ENCODE peak calls at places on chromosomes 13 and 19, in six cellular contexts. K is AG09309; P is activated naive CD4-positive, alpha-beta T cell treated with anti-CD3 and anti-CD28 coated beads for 36 hours; V is Ammon's horn; S is NCI-H774; Q is effector memory CD4-positive, alpha-beta T cell. A is an unnamed sample.

GRCh38 chr13:73754727-73755292 is 379.4 kb downstream of the KLF12 start:
- DNase-seq in K (peak; percentile 17), P (peak; percentile 20), V (peak; percentile 57), S (peak; percentile 11), Q (no peak), A (peak; percentile 22)

GRCh38 chr13:84607614-84608013 is 725.3 kb upstream of the SLITRK1 start:
- DNase-seq in K (peak; percentile 46), P (no peak), V (no peak), S (no peak), Q (no peak), A (no peak)

GRCh38 chr13:48138270-48138669 is 43.4 kb upstream of the MED4 start:
- DNase-seq in K (no peak), P (peak; percentile 38), V (no peak), S (no peak), Q (no peak), A (no peak)

GRCh38 chr19:3025516-3025890 is 3.6 kb downstream of the TLE2 start:
- DNase-seq in K (no peak), P (no peak), V (no peak), S (no peak), Q (no peak), A (no peak)

GRCh38 chr13:65768545-65768944 is 1461.6 kb downstream of the PCDH9 start:
- DNase-seq in K (no peak), P (no peak), V (no peak), S (no peak), Q (no peak), A (no peak)

GRCh38 chr13:70128098-70128497 is 19.8 kb upstream of the KLHL1 start:
- DNase-seq in K (no peak), P (no peak), V (no peak), S (no peak), Q (no peak), A (no peak)

GRCh38 chr19:55398200-55398947 is 9.2 kb downstream of the UBE2S start:
- DNase-seq in K (no peak), P (no peak), V (no peak), S (no peak), Q (no peak), A (no peak)

GRCh38 chr13:63625869-63626268 is 2210.2 kb upstream of the PCDH20 start:
- DNase-seq in K (no peak), P (no peak), V (no peak), S (no peak), Q (no peak), A (no peak)

GRCh38 chr19:47507924-47508553 is 6.8 kb downstream of the NAPA start:
- DNase-seq in K (no peak), P (no peak), V (peak; percentile 71), S (no peak), Q (no peak), A (no peak)

GRCh38 chr13:49585220-49586157 is at the start of gene RCBTB1:
- DNase-seq in K (no peak), P (peak; percentile 56), V (peak; percentile 72), S (peak; percentile 33), Q (peak; percentile 70), A (peak; percentile 52)

GRCh38 chr19:48476176-48476575 is 7.0 kb downstream of the CYTH2 start:
- DNase-seq in K (no peak), P (no peak), V (no peak), S (no peak), Q (no peak), A (no peak)

GRCh38 chr13:25067054-25067453 is 28.9 kb upstream of the PABPC3 start:
- DNase-seq in K (no peak), P (no peak), V (no peak), S (peak; percentile 31), Q (no peak), A (no peak)

GRCh38 chr19:43778651-43779050 is 2.1 kb downstream of the KCNN4 start:
- DNase-seq in K (no peak), P (peak; percentile 25), V (no peak), S (peak; percentile 88), Q (no peak), A (peak; percentile 82)

GRCh38 chr13:51479199-51479523 is 26.3 kb upstream of the INTS6 start:
- DNase-seq in K (no peak), P (no peak), V (peak; percentile 6), S (no peak), Q (no peak), A (no peak)

GRCh38 chr19:571127-571974 is 1.0 kb upstream of the BSG start:
- DNase-seq in K (no peak), P (peak; percentile 78), V (no peak), S (peak; percentile 66), Q (peak; percentile 49), A (peak; percentile 47)

GRCh38 chr19:8702350-8702749 is 3.8 kb upstream of the ACTL9 start:
- DNase-seq in K (no peak), P (peak; percentile 31), V (no peak), S (no peak), Q (peak; percentile 8), A (no peak)

GRCh38 chr19:38245826-38246498 is 10.2 kb downstream of the PPP1R14A start:
- DNase-seq in K (no peak), P (no peak), V (no peak), S (no peak), Q (no peak), A (no peak)

GRCh38 chr19:50357178-50358100 is 8.0 kb downstream of the NAPSA start:
- DNase-seq in K (no peak), P (peak; percentile 91), V (peak; percentile 84), S (peak; percentile 56), Q (peak; percentile 80), A (peak; percentile 61)